ENCODE peak calls at places on chromosomes 2 and 18, in four cellular contexts. G, X, C and O are unnamed samples.

GRCh38 chr2:216211614-216212013 is 102.5 kb downstream of the XRCC5 start:
- DNase-seq in G (no peak), C (no peak), X (no peak), O (no peak)

GRCh38 chr2:48107326-48107925 is 201.1 kb upstream of the FBXO11 start:
- DNase-seq in G (no peak), C (no peak), X (no peak), O (no peak)

GRCh38 chr2:55761526-55761925 is 67.9 kb upstream of the PNPT1 start:
- DNase-seq in X (no peak), G (no peak), C (no peak), O (no peak)

GRCh38 chr2:20106746-20107145 is 55.3 kb upstream of the LAPTM4A start:
- DNase-seq in C (peak; percentile 72), X (no peak), G (no peak), O (peak; percentile 17)

GRCh38 chr2:78940998-78941397 is 84.5 kb upstream of the REG3G start:
- DNase-seq in C (no peak), G (no peak), X (no peak), O (no peak)

GRCh38 chr2:233244818-233245217 is 6.7 kb upstream of the ATG16L1 start:
- DNase-seq in C (no peak), G (no peak), X (no peak), O (no peak)

GRCh38 chr2:10495311-10495987 is 47.3 kb upstream of the ODC1 start:
- DNase-seq in X (no peak), G (no peak), C (no peak), O (no peak)

GRCh38 chr2:96970910-96971309 is 15.5 kb downstream of the FAM178B start:
- DNase-seq in C (no peak), X (no peak), G (no peak), O (no peak)

GRCh38 chr2:100278986-100279385 is 43.3 kb downstream of the LONRF2 start:
- DNase-seq in C (no peak), G (no peak), X (no peak), O (no peak)

GRCh38 chr18:63994783-63995399 is 25.0 kb downstream of the SERPINB8 start:
- DNase-seq in G (peak; percentile 32), C (peak; percentile 47), X (no peak), O (no peak)

GRCh38 chr2:44572196-44572900 is 210.6 kb downstream of the CAMKMT start:
- DNase-seq in C (no peak), X (no peak), G (no peak), O (no peak)

GRCh38 chr2:20433946-20434553 is 12.8 kb upstream of the RHOB start:
- DNase-seq in C (no peak), G (no peak), X (no peak), O (no peak)

GRCh38 chr2:228658998-228659397 is 477.5 kb upstream of the SPHKAP start:
- DNase-seq in X (no peak), C (no peak), G (no peak), O (no peak)

GRCh38 chr2:176147215-176147789 is 4.0 kb upstream of the HOXD4 start:
- DNase-seq in X (no peak), C (no peak), G (no peak), O (no peak)
- TF ChIP-seq CTCF in X (no peak), C (no peak), G (no peak), O (no peak)

DNA sequence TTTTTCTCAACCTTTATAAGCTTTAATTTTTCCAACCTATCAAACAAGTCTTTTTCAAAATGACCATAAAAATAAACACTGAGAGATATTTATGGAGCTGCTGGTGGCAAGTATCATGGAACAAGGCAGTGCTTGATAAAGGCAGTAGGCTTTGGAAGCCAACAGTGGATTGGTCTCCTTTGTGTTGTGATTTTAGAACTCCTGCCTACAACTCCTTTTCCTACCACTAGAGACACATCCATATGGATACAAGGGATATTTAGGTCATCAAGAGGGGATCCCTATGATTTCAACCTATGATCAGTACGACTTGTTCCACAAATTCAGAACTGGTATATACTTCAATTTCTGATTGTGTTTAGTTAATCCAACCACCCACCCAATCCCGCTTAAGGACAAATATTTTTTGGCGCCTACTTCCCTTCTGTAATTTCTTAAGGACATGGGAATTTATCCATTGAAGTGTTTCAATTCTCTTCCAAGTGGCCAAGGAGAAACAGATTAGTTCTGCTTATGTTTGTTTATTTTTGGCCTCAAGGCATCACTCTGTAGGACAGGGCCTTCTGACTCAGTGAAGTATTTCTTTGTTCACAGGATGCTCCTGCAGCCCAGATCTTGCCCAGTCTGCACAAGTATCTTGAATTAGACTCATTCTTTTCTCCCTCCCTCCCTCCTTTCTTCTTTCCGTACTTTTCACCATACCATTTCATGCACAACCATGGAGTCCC is 2119.6 kb upstream of the PIK3C3 start:
- DNase-seq in X (no peak), C (no peak), G (no peak), O (no peak)
- TF ChIP-seq CTCF in X (no peak), C (no peak), G (no peak), O (no peak)

GRCh38 chr2:8517850-8518480 is 163.9 kb upstream of the ID2 start:
- DNase-seq in X (no peak), C (no peak), G (no peak), O (no peak)

GRCh38 chr2:8514748-8515389 is 167.0 kb upstream of the ID2 start:
- DNase-seq in C (no peak), X (no peak), G (peak; percentile 91), O (no peak)

GRCh38 chr2:8514274-8514662 is 167.6 kb upstream of the ID2 start:
- DNase-seq in G (no peak), X (no peak), C (no peak), O (no peak)

GRCh38 chr2:8515390-8515761 is 166.5 kb upstream of the ID2 start:
- DNase-seq in C (no peak), X (no peak), G (peak; percentile 87), O (peak; percentile 46)

GRCh38 chr2:8515864-8516533 is 165.9 kb upstream of the ID2 start:
- DNase-seq in G (peak; percentile 83), C (no peak), X (no peak), O (no peak)
- TF ChIP-seq CTCF in G (peak; percentile 48), C (no peak), X (no peak), O (no peak)

DNA sequence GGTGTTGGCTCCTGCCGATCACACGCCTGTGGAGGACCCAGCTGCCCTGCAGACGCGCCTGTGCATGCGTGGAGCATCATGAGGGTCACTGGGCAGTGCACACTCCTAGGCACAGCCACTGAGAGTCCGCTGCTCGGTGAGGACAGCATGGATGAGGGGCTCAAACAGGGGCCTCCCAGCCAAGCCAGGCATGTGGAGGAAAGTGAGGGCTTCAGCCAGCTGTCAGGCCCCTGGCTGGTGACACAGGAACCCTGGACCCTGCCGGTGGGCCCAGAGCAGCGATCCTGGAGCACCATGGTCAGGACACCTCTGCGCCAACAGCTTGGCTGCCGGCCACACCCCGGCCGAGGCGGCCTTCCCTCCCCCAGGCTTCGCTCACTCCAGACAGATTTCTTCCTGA is 171.2 kb downstream of the RTP5 start:
- DNase-seq in C (no peak), X (no peak), G (no peak), O (no peak)
- TF ChIP-seq CTCF in C (no peak), X (no peak), G (no peak), O (no peak)

DNA sequence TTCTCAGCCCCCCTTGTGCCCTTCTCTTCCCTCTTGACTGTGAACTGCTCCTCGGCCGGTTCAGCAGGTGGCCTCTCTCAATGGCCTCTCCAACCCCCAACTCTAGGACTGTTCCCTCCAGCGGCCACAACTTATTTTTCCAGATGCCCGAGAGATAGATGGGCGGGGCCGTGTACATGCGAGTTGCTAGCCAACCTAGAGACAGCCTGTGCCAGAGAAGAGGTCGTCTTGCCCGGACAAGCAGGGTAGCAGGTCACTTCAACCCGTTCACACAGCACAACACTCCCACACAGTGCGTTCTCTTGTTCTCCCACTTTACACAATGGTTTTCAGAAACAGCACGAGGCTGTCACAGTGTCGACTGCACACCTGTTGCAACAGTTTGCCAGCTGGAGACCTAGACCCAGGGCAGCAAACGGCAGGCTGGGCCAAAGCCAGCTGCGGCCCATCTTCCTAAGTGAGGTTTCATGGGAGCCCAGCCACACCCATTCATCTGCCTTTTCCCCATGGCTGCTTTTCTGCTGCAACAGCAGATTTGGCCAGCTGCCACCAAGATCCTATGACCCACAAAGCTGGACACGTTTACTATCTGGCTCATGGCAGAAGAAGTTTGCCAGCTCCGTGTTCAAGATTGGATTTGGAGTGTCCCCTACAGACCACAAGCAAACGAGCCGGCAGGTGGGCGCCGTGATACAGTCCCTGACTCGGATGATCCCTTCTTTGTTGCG is 7.3 kb upstream of the PRLH start:
- DNase-seq in G (no peak), C (peak; percentile 54), X (peak; percentile 87), O (no peak)
- TF ChIP-seq CTCF in G (no peak), C (no peak), X (no peak), O (no peak)

GRCh38 chr2:98039085-98039756 is 43.5 kb upstream of the TMEM131 start:
- DNase-seq in C (no peak), G (no peak), X (no peak), O (no peak)
- TF ChIP-seq CTCF in C (no peak), G (no peak), X (no peak), O (no peak)

GRCh38 chr2:234420406-234420805 is 76.5 kb downstream of the ARL4C start:
- DNase-seq in X (no peak), C (no peak), G (no peak), O (no peak)
- TF ChIP-seq CTCF in X (no peak), C (no peak), G (no peak), O (no peak)